ENCODE peak calls at places on chromosomes 11 and 22, in seven cellular contexts. G is stimulated activated CD8-positive, alpha-beta memory T cell treated with anti-CD3 and anti-CD28 coated beads, Interleukin-4, amount 100 ng/mL, for 1 hour; J is mammary epithelial cell; S is 8988T; U is cardiac fibroblast; H is non-pigmented ciliary epithelial cell; Q is dorsolateral prefrontal cortex. W is an unnamed sample.

GRCh38 chr11:68545347-68545746 is 84.8 kb downstream of the PPP6R3 start:
- DNase-seq in G (no peak), J (no peak), S (no peak), U (no peak), H (no peak), Q (no peak), W (no peak)

GRCh38 chr11:114239632-114240224 is 56.5 kb upstream of the NNMT start:
- DNase-seq in G (no peak), J (no peak), S (no peak), U (no peak), H (no peak), Q (no peak), W (no peak)

GRCh38 chr11:27281740-27282139 is 81.3 kb downstream of the CCDC34 start:
- DNase-seq in G (no peak), J (no peak), S (no peak), U (no peak), H (peak), Q (no peak), W (no peak)

GRCh38 chr11:78138694-78139421 is 568 bp downstream of the ALG8 start:
- DNase-seq in G (no peak), J (peak), S (no peak), U (peak), H (no peak), Q (no peak), W (peak)

GRCh38 chr22:37222440-37222971 is 10.2 kb upstream of the SSTR3 start:
- DNase-seq in G (no peak), J (no peak), S (no peak), U (no peak), H (no peak), Q (no peak), W (no peak)

GRCh38 chr11:59273008-59273841 is 60.5 kb upstream of the MPEG1 start:
- DNase-seq in G (no peak), J (no peak), S (no peak), U (no peak), H (no peak), Q (no peak), W (no peak)

GRCh38 chr11:73113426-73113825 is 28.7 kb downstream of the FCHSD2 start:
- DNase-seq in G (no peak), J (peak), S (no peak), U (no peak), H (no peak), Q (no peak), W (no peak)

GRCh38 chr11:109939176-109939810 is 153.9 kb upstream of the ZC3H12C start:
- DNase-seq in G (no peak), J (peak), S (no peak), U (peak), H (peak), Q (no peak), W (peak)

GRCh38 chr22:49294656-49295464 is 532.8 kb downstream of the BRD1 start:
- DNase-seq in G (no peak), J (no peak), S (no peak), U (no peak), H (no peak), Q (no peak), W (no peak)

GRCh38 chr11:109371444-109372176 is 50.4 kb upstream of the C11orf87 start:
- DNase-seq in G (no peak), J (no peak), S (no peak), U (peak), H (no peak), Q (no peak), W (peak)

GRCh38 chr11:67302571-67303131 is 679 bp upstream of the SSH3 start:
- DNase-seq in G (no peak), J (peak), S (no peak), U (peak), H (no peak), Q (peak), W (no peak)

GRCh38 chr11:72828081-72828567 is 13.9 kb downstream of the ATG16L2 start:
- DNase-seq in G (no peak), J (no peak), S (no peak), U (no peak), H (no peak), Q (no peak), W (peak)

GRCh38 chr11:34640050-34640971 is 19.4 kb downstream of the EHF start:
- DNase-seq in G (no peak), J (peak), S (no peak), U (no peak), H (no peak), Q (no peak), W (no peak)

GRCh38 chr11:66278396-66279091 is 569 bp downstream of the CNIH2 start:
- DNase-seq in G (no peak), J (no peak), S (no peak), U (peak), H (no peak), Q (no peak), W (no peak)

GRCh38 chr22:40487663-40488249 is 117.4 kb downstream of the SGSM3 start:
- DNase-seq in G (no peak), J (no peak), S (no peak), U (peak), H (no peak), Q (no peak), W (peak)

GRCh38 chr11:5288108-5288911 is 13.4 kb downstream of the OR51B4 start:
- DNase-seq in G (no peak), J (peak), S (no peak), U (peak), H (no peak), Q (no peak), W (peak)

GRCh38 chr11:35905901-35906661 is 37.8 kb upstream of the LDLRAD3 start:
- DNase-seq in G (no peak), J (no peak), S (no peak), U (peak), H (no peak), Q (no peak), W (no peak)

GRCh38 chr22:29139965-29140782 is 65.5 kb upstream of the EMID1 start:
- DNase-seq in G (no peak), J (no peak), S (no peak), U (peak), H (no peak), Q (no peak), W (no peak)

GRCh38 chr11:75203138-75203537 is 37.4 kb upstream of the TPBGL start:
- DNase-seq in G (no peak), J (no peak), S (no peak), U (no peak), H (no peak), Q (no peak), W (no peak)

GRCh38 chr11:35992551-35992950 is 48.7 kb downstream of the LDLRAD3 start:
- DNase-seq in G (no peak), J (no peak), S (no peak), U (no peak), H (no peak), Q (no peak), W (no peak)

GRCh38 chr22:23856721-23857605 is 712 bp upstream of the SLC2A11 start:
- DNase-seq in G (no peak), J (peak), S (peak), U (peak), H (no peak), Q (no peak), W (peak)

GRCh38 chr11:111408789-111409727 is 30.0 kb upstream of the POU2AF1 start:
- DNase-seq in G (no peak), J (peak), S (no peak), U (peak), H (no peak), Q (no peak), W (no peak)

GRCh38 chr11:22703040-22703439 is 36.6 kb downstream of the GAS2 start:
- DNase-seq in G (no peak), J (peak), S (peak), U (peak), H (peak), Q (no peak), W (peak)

GRCh38 chr22:32848226-32848625 is 46.7 kb downstream of the TIMP3 start:
- DNase-seq in G (no peak), J (no peak), S (no peak), U (no peak), H (no peak), Q (no peak), W (no peak)

GRCh38 chr11:96279421-96280290 is 63.3 kb downstream of the MAML2 start:
- DNase-seq in G (no peak), J (peak), S (no peak), U (peak), H (no peak), Q (no peak), W (peak)

GRCh38 chr11:64358536-64358906 is 441 bp upstream of the RPS6KA4 start:
- DNase-seq in G (no peak), J (peak), S (no peak), U (no peak), H (no peak), Q (no peak), W (no peak)

GRCh38 chr22:37189011-37189466 is 992 bp upstream of the C1QTNF6 start:
- DNase-seq in G (no peak), J (peak), S (no peak), U (peak), H (no peak), Q (no peak), W (no peak)

GRCh38 chr22:22486132-22486899 is 22.2 kb downstream of the ZNF280B start:
- DNase-seq in G (no peak), J (no peak), S (no peak), U (no peak), H (no peak), Q (no peak), W (no peak)

GRCh38 chr22:19169002-19169946 is 9.3 kb downstream of the SLC25A1 start:
- DNase-seq in G (no peak), J (no peak), S (no peak), U (no peak), H (no peak), Q (no peak), W (no peak)

GRCh38 chr22:38758276-38758945 is 2.6 kb upstream of the SUN2 start:
- DNase-seq in G (no peak), J (no peak), S (no peak), U (no peak), H (no peak), Q (no peak), W (no peak)

GRCh38 chr22:36569999-36570398 is 41.0 kb upstream of the EIF3D start:
- DNase-seq in G (no peak), J (peak), S (peak), U (peak), H (no peak), Q (no peak), W (peak)

GRCh38 chr22:29073618-29074275 is 912 bp downstream of the KREMEN1 start:
- DNase-seq in G (no peak), J (no peak), S (no peak), U (peak), H (no peak), Q (no peak), W (peak)

GRCh38 chr22:49325531-49326395 is 501.9 kb downstream of the BRD1 start:
- DNase-seq in G (no peak), J (no peak), S (no peak), U (no peak), H (no peak), Q (peak), W (no peak)

GRCh38 chr11:123035831-123036230 is 26.1 kb downstream of the HSPA8 start:
- DNase-seq in G (no peak), J (no peak), S (no peak), U (no peak), H (no peak), Q (no peak), W (no peak)

GRCh38 chr11:102256251-102256650 is 61.0 kb upstream of the BIRC3 start:
- DNase-seq in G (no peak), J (peak), S (no peak), U (peak), H (peak), Q (no peak), W (peak)

GRCh38 chr22:38751422-38752346 is 4.1 kb downstream of the SUN2 start:
- DNase-seq in G (peak), J (peak), S (no peak), U (no peak), H (no peak), Q (no peak), W (no peak)

GRCh38 chr11:1785749-1786261 is 22.1 kb upstream of the CTSD start:
- DNase-seq in G (no peak), J (no peak), S (no peak), U (no peak), H (no peak), Q (no peak), W (no peak)

W was measured in EL.